ENCODE peak calls at places on chromosomes 13 and 19, in eight cellular contexts. One of them, this sample, is unnamed.

GRCh38 chr13:80630685-80631121 is 289.8 kb upstream of the SPRY2 start:
- DNase-seq in KBM-7: no peak
- DNase-seq in DMS79: no peak
- DNase-seq in HTR-8/SVneo: no peak
- DNase-seq in A172: peak
- DNase-seq in Calu3: no peak
- DNase-seq in stimulated activated CD8-positive, alpha-beta memory T cell treated with anti-CD3 and anti-CD28 coated beads, Interleukin-12 subunit alpha, Interleukin-12 subunit beta, amount 100 ng/mL, for 1 hour: no peak
- DNase-seq in RPMI8226: no peak
- DNase-seq in this sample: no peak

GRCh38 chr13:110447058-110447511 is 114.4 kb downstream of the RAB20 start:
- DNase-seq in RPMI8226: peak
- DNase-seq in KBM-7: no peak
- DNase-seq in Calu3: no peak
- DNase-seq in stimulated activated CD8-positive, alpha-beta memory T cell treated with anti-CD3 and anti-CD28 coated beads, Interleukin-12 subunit alpha, Interleukin-12 subunit beta, amount 100 ng/mL, for 1 hour: no peak
- DNase-seq in HTR-8/SVneo: no peak
- DNase-seq in A172: peak
- DNase-seq in DMS79: no peak
- DNase-seq in this sample: no peak

GRCh38 chr13:95497307-95497943 is 55.1 kb upstream of the CLDN10 start:
- DNase-seq in DMS79: no peak
- DNase-seq in KBM-7: peak
- DNase-seq in Calu3: no peak
- DNase-seq in HTR-8/SVneo: no peak
- DNase-seq in RPMI8226: no peak
- DNase-seq in stimulated activated CD8-positive, alpha-beta memory T cell treated with anti-CD3 and anti-CD28 coated beads, Interleukin-12 subunit alpha, Interleukin-12 subunit beta, amount 100 ng/mL, for 1 hour: no peak
- DNase-seq in A172: no peak
- DNase-seq in this sample: no peak

GRCh38 chr13:103351035-103351828 is 285.0 kb upstream of the SLC10A2 start:
- DNase-seq in RPMI8226: no peak
- DNase-seq in stimulated activated CD8-positive, alpha-beta memory T cell treated with anti-CD3 and anti-CD28 coated beads, Interleukin-12 subunit alpha, Interleukin-12 subunit beta, amount 100 ng/mL, for 1 hour: no peak
- DNase-seq in KBM-7: no peak
- DNase-seq in Calu3: no peak
- DNase-seq in A172: peak
- DNase-seq in DMS79: no peak
- DNase-seq in HTR-8/SVneo: peak
- DNase-seq in this sample: peak

GRCh38 chr13:24905242-24905641 is 141.3 kb downstream of the RNF17 start:
- DNase-seq in DMS79: no peak
- DNase-seq in KBM-7: no peak
- DNase-seq in stimulated activated CD8-positive, alpha-beta memory T cell treated with anti-CD3 and anti-CD28 coated beads, Interleukin-12 subunit alpha, Interleukin-12 subunit beta, amount 100 ng/mL, for 1 hour: no peak
- DNase-seq in HTR-8/SVneo: no peak
- DNase-seq in A172: no peak
- DNase-seq in Calu3: no peak
- DNase-seq in RPMI8226: no peak
- DNase-seq in this sample: no peak

GRCh38 chr19:19475845-19476828 is 39.2 kb downstream of the TSSK6 start:
- DNase-seq in DMS79: no peak
- DNase-seq in stimulated activated CD8-positive, alpha-beta memory T cell treated with anti-CD3 and anti-CD28 coated beads, Interleukin-12 subunit alpha, Interleukin-12 subunit beta, amount 100 ng/mL, for 1 hour: no peak
- DNase-seq in Calu3: no peak
- DNase-seq in KBM-7: no peak
- DNase-seq in A172: no peak
- DNase-seq in HTR-8/SVneo: no peak
- DNase-seq in RPMI8226: no peak
- DNase-seq in this sample: peak

GRCh38 chr13:110448677-110449076 is 112.8 kb downstream of the RAB20 start:
- DNase-seq in RPMI8226: no peak
- DNase-seq in A172: no peak
- DNase-seq in KBM-7: no peak
- DNase-seq in HTR-8/SVneo: no peak
- DNase-seq in Calu3: no peak
- DNase-seq in DMS79: no peak
- DNase-seq in stimulated activated CD8-positive, alpha-beta memory T cell treated with anti-CD3 and anti-CD28 coated beads, Interleukin-12 subunit alpha, Interleukin-12 subunit beta, amount 100 ng/mL, for 1 hour: no peak
- DNase-seq in this sample: peak

GRCh38 chr19:18204394-18205179 is 745 bp upstream of the RAB3A start:
- DNase-seq in HTR-8/SVneo: peak
- DNase-seq in Calu3: peak
- DNase-seq in RPMI8226: no peak
- DNase-seq in DMS79: no peak
- DNase-seq in KBM-7: no peak
- DNase-seq in A172: no peak
- DNase-seq in stimulated activated CD8-positive, alpha-beta memory T cell treated with anti-CD3 and anti-CD28 coated beads, Interleukin-12 subunit alpha, Interleukin-12 subunit beta, amount 100 ng/mL, for 1 hour: no peak
- DNase-seq in this sample: no peak

GRCh38 chr13:80654638-80655249 is 313.8 kb upstream of the SPRY2 start:
- DNase-seq in stimulated activated CD8-positive, alpha-beta memory T cell treated with anti-CD3 and anti-CD28 coated beads, Interleukin-12 subunit alpha, Interleukin-12 subunit beta, amount 100 ng/mL, for 1 hour: no peak
- DNase-seq in DMS79: no peak
- DNase-seq in RPMI8226: no peak
- DNase-seq in A172: peak
- DNase-seq in Calu3: no peak
- DNase-seq in KBM-7: no peak
- DNase-seq in HTR-8/SVneo: no peak
- DNase-seq in this sample: no peak

GRCh38 chr13:28741080-28741479 is 22.3 kb upstream of the SLC46A3 start:
- DNase-seq in Calu3: no peak
- DNase-seq in DMS79: no peak
- DNase-seq in KBM-7: peak
- DNase-seq in RPMI8226: no peak
- DNase-seq in HTR-8/SVneo: no peak
- DNase-seq in stimulated activated CD8-positive, alpha-beta memory T cell treated with anti-CD3 and anti-CD28 coated beads, Interleukin-12 subunit alpha, Interleukin-12 subunit beta, amount 100 ng/mL, for 1 hour: no peak
- DNase-seq in A172: no peak
- DNase-seq in this sample: no peak

GRCh38 chr13:48232420-48233096 is 448 bp upstream of the ITM2B start:
- DNase-seq in KBM-7: peak
- DNase-seq in stimulated activated CD8-positive, alpha-beta memory T cell treated with anti-CD3 and anti-CD28 coated beads, Interleukin-12 subunit alpha, Interleukin-12 subunit beta, amount 100 ng/mL, for 1 hour: no peak
- DNase-seq in RPMI8226: no peak
- DNase-seq in Calu3: peak
- DNase-seq in A172: no peak
- DNase-seq in HTR-8/SVneo: no peak
- DNase-seq in DMS79: peak
- DNase-seq in this sample: no peak

GRCh38 chr19:49165865-49166301 is 8.3 kb downstream of the TRPM4 start:
- DNase-seq in A172: no peak
- DNase-seq in HTR-8/SVneo: no peak
- DNase-seq in DMS79: no peak
- DNase-seq in KBM-7: no peak
- DNase-seq in Calu3: no peak
- DNase-seq in RPMI8226: no peak
- DNase-seq in stimulated activated CD8-positive, alpha-beta memory T cell treated with anti-CD3 and anti-CD28 coated beads, Interleukin-12 subunit alpha, Interleukin-12 subunit beta, amount 100 ng/mL, for 1 hour: no peak
- DNase-seq in this sample: no peak

GRCh38 chr19:788821-789472 is 8.3 kb upstream of the PTBP1 start:
- DNase-seq in Calu3: no peak
- DNase-seq in DMS79: no peak
- DNase-seq in KBM-7: no peak
- DNase-seq in RPMI8226: no peak
- DNase-seq in stimulated activated CD8-positive, alpha-beta memory T cell treated with anti-CD3 and anti-CD28 coated beads, Interleukin-12 subunit alpha, Interleukin-12 subunit beta, amount 100 ng/mL, for 1 hour: no peak
- DNase-seq in A172: no peak
- DNase-seq in HTR-8/SVneo: no peak
- DNase-seq in this sample: peak

GRCh38 chr19:51602189-51602854 is 27.9 kb downstream of the SIGLEC5 start:
- DNase-seq in DMS79: no peak
- DNase-seq in KBM-7: no peak
- DNase-seq in stimulated activated CD8-positive, alpha-beta memory T cell treated with anti-CD3 and anti-CD28 coated beads, Interleukin-12 subunit alpha, Interleukin-12 subunit beta, amount 100 ng/mL, for 1 hour: no peak
- DNase-seq in A172: no peak
- DNase-seq in Calu3: no peak
- DNase-seq in HTR-8/SVneo: no peak
- DNase-seq in RPMI8226: no peak
- DNase-seq in this sample: no peak

GRCh38 chr19:11261431-11261901 is 858 bp downstream of the DOCK6 start:
- DNase-seq in Calu3: no peak
- DNase-seq in KBM-7: no peak
- DNase-seq in stimulated activated CD8-positive, alpha-beta memory T cell treated with anti-CD3 and anti-CD28 coated beads, Interleukin-12 subunit alpha, Interleukin-12 subunit beta, amount 100 ng/mL, for 1 hour: no peak
- DNase-seq in HTR-8/SVneo: no peak
- DNase-seq in A172: no peak
- DNase-seq in DMS79: no peak
- DNase-seq in RPMI8226: no peak
- DNase-seq in this sample: peak

GRCh38 chr13:25630327-25630726 is 258.6 kb downstream of the ATP8A2 start:
- DNase-seq in HTR-8/SVneo: no peak
- DNase-seq in DMS79: peak
- DNase-seq in A172: no peak
- DNase-seq in KBM-7: no peak
- DNase-seq in Calu3: no peak
- DNase-seq in stimulated activated CD8-positive, alpha-beta memory T cell treated with anti-CD3 and anti-CD28 coated beads, Interleukin-12 subunit alpha, Interleukin-12 subunit beta, amount 100 ng/mL, for 1 hour: no peak
- DNase-seq in RPMI8226: peak
- DNase-seq in this sample: no peak

GRCh38 chr13:30308548-30308947 is 1.2 kb upstream of the KATNAL1 start:
- DNase-seq in Calu3: no peak
- DNase-seq in RPMI8226: no peak
- DNase-seq in stimulated activated CD8-positive, alpha-beta memory T cell treated with anti-CD3 and anti-CD28 coated beads, Interleukin-12 subunit alpha, Interleukin-12 subunit beta, amount 100 ng/mL, for 1 hour: no peak
- DNase-seq in DMS79: no peak
- DNase-seq in HTR-8/SVneo: no peak
- DNase-seq in KBM-7: peak
- DNase-seq in A172: peak
- DNase-seq in this sample: no peak

GRCh38 chr19:18975011-18975410 is 34.0 kb upstream of the HOMER3 start:
- DNase-seq in A172: no peak
- DNase-seq in stimulated activated CD8-positive, alpha-beta memory T cell treated with anti-CD3 and anti-CD28 coated beads, Interleukin-12 subunit alpha, Interleukin-12 subunit beta, amount 100 ng/mL, for 1 hour: no peak
- DNase-seq in RPMI8226: no peak
- DNase-seq in Calu3: no peak
- DNase-seq in KBM-7: no peak
- DNase-seq in HTR-8/SVneo: no peak
- DNase-seq in DMS79: no peak
- DNase-seq in this sample: no peak

GRCh38 chr19:19110410-19111137 is 27.7 kb downstream of the TMEM161A start:
- DNase-seq in A172: no peak
- DNase-seq in stimulated activated CD8-positive, alpha-beta memory T cell treated with anti-CD3 and anti-CD28 coated beads, Interleukin-12 subunit alpha, Interleukin-12 subunit beta, amount 100 ng/mL, for 1 hour: no peak
- DNase-seq in Calu3: no peak
- DNase-seq in KBM-7: no peak
- DNase-seq in RPMI8226: no peak
- DNase-seq in DMS79: no peak
- DNase-seq in HTR-8/SVneo: no peak
- DNase-seq in this sample: peak

GRCh38 chr13:31200636-31200970 is 828 bp downstream of the B3GLCT start:
- DNase-seq in HTR-8/SVneo: peak
- DNase-seq in Calu3: peak
- DNase-seq in A172: peak
- DNase-seq in RPMI8226: peak
- DNase-seq in DMS79: no peak
- DNase-seq in stimulated activated CD8-positive, alpha-beta memory T cell treated with anti-CD3 and anti-CD28 coated beads, Interleukin-12 subunit alpha, Interleukin-12 subunit beta, amount 100 ng/mL, for 1 hour: peak
- DNase-seq in KBM-7: peak
- DNase-seq in this sample: peak

GRCh38 chr13:114096031-114096485 is 36.4 kb downstream of the RASA3 start:
- DNase-seq in RPMI8226: no peak
- DNase-seq in DMS79: no peak
- DNase-seq in A172: no peak
- DNase-seq in HTR-8/SVneo: no peak
- DNase-seq in KBM-7: no peak
- DNase-seq in Calu3: no peak
- DNase-seq in stimulated activated CD8-positive, alpha-beta memory T cell treated with anti-CD3 and anti-CD28 coated beads, Interleukin-12 subunit alpha, Interleukin-12 subunit beta, amount 100 ng/mL, for 1 hour: no peak
- DNase-seq in this sample: no peak

GRCh38 chr13:50990540-50991506 is 81.2 kb downstream of the RNASEH2B start:
- DNase-seq in DMS79: no peak
- DNase-seq in RPMI8226: no peak
- DNase-seq in Calu3: no peak
- DNase-seq in A172: no peak
- DNase-seq in KBM-7: no peak
- DNase-seq in stimulated activated CD8-positive, alpha-beta memory T cell treated with anti-CD3 and anti-CD28 coated beads, Interleukin-12 subunit alpha, Interleukin-12 subunit beta, amount 100 ng/mL, for 1 hour: no peak
- DNase-seq in HTR-8/SVneo: no peak
- DNase-seq in this sample: peak

GRCh38 chr13:87035538-87035937 is 635.6 kb upstream of the SLITRK5 start:
- DNase-seq in HTR-8/SVneo: no peak
- DNase-seq in KBM-7: no peak
- DNase-seq in stimulated activated CD8-positive, alpha-beta memory T cell treated with anti-CD3 and anti-CD28 coated beads, Interleukin-12 subunit alpha, Interleukin-12 subunit beta, amount 100 ng/mL, for 1 hour: no peak
- DNase-seq in DMS79: no peak
- DNase-seq in Calu3: no peak
- DNase-seq in A172: no peak
- DNase-seq in RPMI8226: no peak
- DNase-seq in this sample: no peak

GRCh38 chr13:109274188-109274821 is 512.1 kb downstream of the IRS2 start:
- DNase-seq in Calu3: no peak
- DNase-seq in RPMI8226: no peak
- DNase-seq in DMS79: no peak
- DNase-seq in A172: peak
- DNase-seq in KBM-7: no peak
- DNase-seq in HTR-8/SVneo: peak
- DNase-seq in stimulated activated CD8-positive, alpha-beta memory T cell treated with anti-CD3 and anti-CD28 coated beads, Interleukin-12 subunit alpha, Interleukin-12 subunit beta, amount 100 ng/mL, for 1 hour: no peak
- DNase-seq in this sample: peak

GRCh38 chr19:16876904-16877361 is 11.9 kb upstream of the F2RL3 start:
- DNase-seq in DMS79: no peak
- DNase-seq in RPMI8226: no peak
- DNase-seq in Calu3: no peak
- DNase-seq in KBM-7: peak
- DNase-seq in HTR-8/SVneo: no peak
- DNase-seq in stimulated activated CD8-positive, alpha-beta memory T cell treated with anti-CD3 and anti-CD28 coated beads, Interleukin-12 subunit alpha, Interleukin-12 subunit beta, amount 100 ng/mL, for 1 hour: no peak
- DNase-seq in A172: peak
- DNase-seq in this sample: no peak

GRCh38 chr19:41886761-41887710 is 4.1 kb downstream of the ARHGEF1 start:
- DNase-seq in HTR-8/SVneo: no peak
- DNase-seq in DMS79: no peak
- DNase-seq in Calu3: no peak
- DNase-seq in stimulated activated CD8-positive, alpha-beta memory T cell treated with anti-CD3 and anti-CD28 coated beads, Interleukin-12 subunit alpha, Interleukin-12 subunit beta, amount 100 ng/mL, for 1 hour: peak
- DNase-seq in KBM-7: no peak
- DNase-seq in RPMI8226: no peak
- DNase-seq in A172: peak
- DNase-seq in this sample: no peak

GRCh38 chr13:36533806-36534205 is 101.5 kb downstream of the CCNA1 start:
- DNase-seq in KBM-7: no peak
- DNase-seq in RPMI8226: no peak
- DNase-seq in A172: no peak
- DNase-seq in stimulated activated CD8-positive, alpha-beta memory T cell treated with anti-CD3 and anti-CD28 coated beads, Interleukin-12 subunit alpha, Interleukin-12 subunit beta, amount 100 ng/mL, for 1 hour: no peak
- DNase-seq in DMS79: no peak
- DNase-seq in HTR-8/SVneo: no peak
- DNase-seq in Calu3: no peak
- DNase-seq in this sample: no peak

GRCh38 chr13:104098421-104098820 is 1032.2 kb upstream of the SLC10A2 start:
- DNase-seq in HTR-8/SVneo: no peak
- DNase-seq in Calu3: no peak
- DNase-seq in RPMI8226: no peak
- DNase-seq in A172: peak
- DNase-seq in DMS79: no peak
- DNase-seq in KBM-7: no peak
- DNase-seq in stimulated activated CD8-positive, alpha-beta memory T cell treated with anti-CD3 and anti-CD28 coated beads, Interleukin-12 subunit alpha, Interleukin-12 subunit beta, amount 100 ng/mL, for 1 hour: no peak
- DNase-seq in this sample: no peak

GRCh38 chr19:17627921-17628320 is 60.2 kb downstream of the UNC13A start:
- DNase-seq in HTR-8/SVneo: no peak
- DNase-seq in RPMI8226: no peak
- DNase-seq in stimulated activated CD8-positive, alpha-beta memory T cell treated with anti-CD3 and anti-CD28 coated beads, Interleukin-12 subunit alpha, Interleukin-12 subunit beta, amount 100 ng/mL, for 1 hour: no peak
- DNase-seq in KBM-7: no peak
- DNase-seq in Calu3: no peak
- DNase-seq in DMS79: no peak
- DNase-seq in A172: no peak
- DNase-seq in this sample: no peak

GRCh38 chr13:30863796-30864195 is 42.3 kb upstream of the MEDAG start:
- DNase-seq in stimulated activated CD8-positive, alpha-beta memory T cell treated with anti-CD3 and anti-CD28 coated beads, Interleukin-12 subunit alpha, Interleukin-12 subunit beta, amount 100 ng/mL, for 1 hour: no peak
- DNase-seq in RPMI8226: no peak
- DNase-seq in DMS79: no peak
- DNase-seq in A172: no peak
- DNase-seq in KBM-7: no peak
- DNase-seq in Calu3: no peak
- DNase-seq in HTR-8/SVneo: no peak
- DNase-seq in this sample: no peak

GRCh38 chr13:94435604-94436226 is 43.8 kb downstream of the DCT start:
- DNase-seq in DMS79: peak
- DNase-seq in A172: peak
- DNase-seq in RPMI8226: peak
- DNase-seq in KBM-7: peak
- DNase-seq in HTR-8/SVneo: peak
- DNase-seq in stimulated activated CD8-positive, alpha-beta memory T cell treated with anti-CD3 and anti-CD28 coated beads, Interleukin-12 subunit alpha, Interleukin-12 subunit beta, amount 100 ng/mL, for 1 hour: no peak
- DNase-seq in Calu3: no peak
- DNase-seq in this sample: peak

GRCh38 chr13:66689628-66690027 is 540.5 kb downstream of the PCDH9 start:
- DNase-seq in A172: no peak
- DNase-seq in DMS79: no peak
- DNase-seq in stimulated activated CD8-positive, alpha-beta memory T cell treated with anti-CD3 and anti-CD28 coated beads, Interleukin-12 subunit alpha, Interleukin-12 subunit beta, amount 100 ng/mL, for 1 hour: no peak
- DNase-seq in HTR-8/SVneo: no peak
- DNase-seq in RPMI8226: no peak
- DNase-seq in Calu3: no peak
- DNase-seq in KBM-7: no peak
- DNase-seq in this sample: no peak

GRCh38 chr13:107395927-107396757 is 819.2 kb downstream of the LIG4 start:
- DNase-seq in A172: no peak
- DNase-seq in Calu3: no peak
- DNase-seq in HTR-8/SVneo: no peak
- DNase-seq in RPMI8226: no peak
- DNase-seq in DMS79: no peak
- DNase-seq in KBM-7: no peak
- DNase-seq in stimulated activated CD8-positive, alpha-beta memory T cell treated with anti-CD3 and anti-CD28 coated beads, Interleukin-12 subunit alpha, Interleukin-12 subunit beta, amount 100 ng/mL, for 1 hour: no peak
- DNase-seq in this sample: no peak

GRCh38 chr13:74675185-74675584 is 541.0 kb upstream of the KLF12 start:
- DNase-seq in stimulated activated CD8-positive, alpha-beta memory T cell treated with anti-CD3 and anti-CD28 coated beads, Interleukin-12 subunit alpha, Interleukin-12 subunit beta, amount 100 ng/mL, for 1 hour: no peak
- DNase-seq in KBM-7: no peak
- DNase-seq in DMS79: no peak
- DNase-seq in RPMI8226: no peak
- DNase-seq in A172: peak
- DNase-seq in HTR-8/SVneo: no peak
- DNase-seq in Calu3: no peak
- DNase-seq in this sample: no peak

This sample was measured in ELF-1.